ENCODE peak calls at places on chromosomes 4 and X, in six cellular contexts. One of them, this sample, is unnamed.

GRCh38 chr4:6071959-6072720 is 53.9 kb upstream of the C4orf50 start:
- DNase-seq in GM23248: peak
- DNase-seq in neural progenitor cell: no peak
- DNase-seq in OCI-LY7: no peak
- DNase-seq in GM23338: no peak
- DNase-seq in HCT116: no peak
- DNase-seq in this sample: no peak

GRCh38 chrX:50871922-50872453 is 38.5 kb upstream of the BMP15 start:
- DNase-seq in GM23248: no peak
- DNase-seq in neural progenitor cell: no peak
- DNase-seq in OCI-LY7: no peak
- DNase-seq in GM23338: no peak
- DNase-seq in HCT116: no peak
- DNase-seq in this sample: no peak

GRCh38 chrX:39418132-39418935 is 617.1 kb downstream of the MID1IP1 start:
- DNase-seq in GM23248: no peak
- DNase-seq in neural progenitor cell: no peak
- DNase-seq in OCI-LY7: no peak
- DNase-seq in GM23338: no peak
- DNase-seq in HCT116: no peak
- DNase-seq in this sample: no peak

GRCh38 chr4:37865450-37865849 is 25.4 kb upstream of the TBC1D1 start:
- DNase-seq in GM23248: no peak
- DNase-seq in neural progenitor cell: no peak
- DNase-seq in OCI-LY7: no peak
- DNase-seq in GM23338: no peak
- DNase-seq in HCT116: no peak
- DNase-seq in this sample: no peak

GRCh38 chr4:1366371-1367229 is 19.6 kb downstream of the UVSSA start:
- DNase-seq in GM23248: no peak
- DNase-seq in neural progenitor cell: no peak
- DNase-seq in OCI-LY7: no peak
- DNase-seq in GM23338: no peak
- DNase-seq in HCT116: no peak
- DNase-seq in this sample: no peak

GRCh38 chr4:177008071-177008835 is 215.5 kb upstream of the VEGFC start:
- DNase-seq in GM23248: peak
- DNase-seq in neural progenitor cell: no peak
- DNase-seq in OCI-LY7: no peak
- DNase-seq in GM23338: no peak
- DNase-seq in HCT116: no peak
- DNase-seq in this sample: no peak

GRCh38 chr4:88706574-88706973 is 8.9 kb upstream of the NAP1L5 start:
- DNase-seq in GM23248: peak
- DNase-seq in neural progenitor cell: peak
- DNase-seq in OCI-LY7: no peak
- DNase-seq in GM23338: peak
- DNase-seq in HCT116: no peak
- DNase-seq in this sample: no peak

GRCh38 chrX:153438522-153438921 is 7.3 kb downstream of the TREX2 start:
- DNase-seq in GM23248: peak
- DNase-seq in neural progenitor cell: peak
- DNase-seq in OCI-LY7: peak
- DNase-seq in GM23338: no peak
- DNase-seq in HCT116: no peak
- DNase-seq in this sample: no peak

GRCh38 chrX:1249101-1249887 is 19.3 kb upstream of the CSF2RA start:
- DNase-seq in GM23248: peak
- DNase-seq in neural progenitor cell: peak
- DNase-seq in OCI-LY7: peak
- DNase-seq in GM23338: peak
- DNase-seq in HCT116: no peak
- DNase-seq in this sample: no peak

GRCh38 chrX:153582896-153583295 is 16.0 kb downstream of the CCNQ start:
- DNase-seq in GM23248: no peak
- DNase-seq in neural progenitor cell: peak
- DNase-seq in OCI-LY7: peak
- DNase-seq in GM23338: no peak
- DNase-seq in HCT116: no peak
- DNase-seq in this sample: peak

GRCh38 chrX:71954458-71954857 is 43.8 kb downstream of the NHSL2 start:
- DNase-seq in GM23248: no peak
- DNase-seq in neural progenitor cell: no peak
- DNase-seq in OCI-LY7: no peak
- DNase-seq in GM23338: no peak
- DNase-seq in HCT116: no peak
- DNase-seq in this sample: no peak

GRCh38 chrX:20204354-20204753 is 62.4 kb downstream of the RPS6KA3 start:
- DNase-seq in GM23248: no peak
- DNase-seq in neural progenitor cell: no peak
- DNase-seq in OCI-LY7: no peak
- DNase-seq in GM23338: no peak
- DNase-seq in HCT116: no peak
- DNase-seq in this sample: no peak

GRCh38 chrX:149903889-149904748 is 23.1 kb downstream of the MAGEA8 start:
- DNase-seq in GM23248: peak
- DNase-seq in neural progenitor cell: no peak
- DNase-seq in OCI-LY7: no peak
- DNase-seq in GM23338: peak
- DNase-seq in HCT116: no peak
- DNase-seq in this sample: peak

GRCh38 chr4:10587697-10588096 is 96.9 kb downstream of the CLNK start:
- DNase-seq in GM23248: no peak
- DNase-seq in neural progenitor cell: no peak
- DNase-seq in OCI-LY7: no peak
- DNase-seq in GM23338: no peak
- DNase-seq in HCT116: no peak
- DNase-seq in this sample: no peak

GRCh38 chr4:183960912-183961569 is 55.9 kb downstream of the STOX2 start:
- DNase-seq in GM23248: no peak
- DNase-seq in neural progenitor cell: no peak
- DNase-seq in OCI-LY7: no peak
- DNase-seq in GM23338: no peak
- DNase-seq in HCT116: no peak
- DNase-seq in this sample: no peak

GRCh38 chrX:15680401-15680800 is 15.8 kb upstream of the CLTRN start:
- DNase-seq in GM23248: peak
- DNase-seq in neural progenitor cell: no peak
- DNase-seq in OCI-LY7: no peak
- DNase-seq in GM23338: no peak
- DNase-seq in HCT116: no peak
- DNase-seq in this sample: no peak

GRCh38 chr4:87330761-87331160 is 8.1 kb upstream of the HSD17B13 start:
- DNase-seq in GM23248: no peak
- DNase-seq in neural progenitor cell: no peak
- DNase-seq in OCI-LY7: no peak
- DNase-seq in GM23338: no peak
- DNase-seq in HCT116: no peak
- DNase-seq in this sample: no peak

GRCh38 chr4:74473155-74473811 is 28.3 kb downstream of the AREG start:
- DNase-seq in GM23248: peak
- DNase-seq in neural progenitor cell: no peak
- DNase-seq in OCI-LY7: no peak
- DNase-seq in GM23338: peak
- DNase-seq in HCT116: no peak
- DNase-seq in this sample: no peak

GRCh38 chrX:11678174-11678573 is 12.5 kb upstream of the ARHGAP6 start:
- DNase-seq in GM23248: peak
- DNase-seq in neural progenitor cell: no peak
- DNase-seq in OCI-LY7: no peak
- DNase-seq in GM23338: peak
- DNase-seq in HCT116: no peak
- DNase-seq in this sample: no peak

GRCh38 chrX:72145181-72145580 is 13.5 kb upstream of the RTL5 start:
- DNase-seq in GM23248: no peak
- DNase-seq in neural progenitor cell: no peak
- DNase-seq in OCI-LY7: no peak
- DNase-seq in GM23338: no peak
- DNase-seq in HCT116: no peak
- DNase-seq in this sample: no peak

GRCh38 chr4:159455675-159456235 is 352.9 kb downstream of the RAPGEF2 start:
- DNase-seq in GM23248: peak
- DNase-seq in neural progenitor cell: peak
- DNase-seq in OCI-LY7: peak
- DNase-seq in GM23338: peak
- DNase-seq in HCT116: peak
- DNase-seq in this sample: peak

GRCh38 chr4:150889306-150889705 is 125.8 kb downstream of the LRBA start:
- DNase-seq in GM23248: no peak
- DNase-seq in neural progenitor cell: no peak
- DNase-seq in OCI-LY7: no peak
- DNase-seq in GM23338: no peak
- DNase-seq in HCT116: no peak
- DNase-seq in this sample: no peak

GRCh38 chr4:24382381-24382780 is 202.0 kb downstream of the DHX15 start:
- DNase-seq in GM23248: no peak
- DNase-seq in neural progenitor cell: no peak
- DNase-seq in OCI-LY7: no peak
- DNase-seq in GM23338: no peak
- DNase-seq in HCT116: no peak
- DNase-seq in this sample: peak
- TF ChIP-seq EZH2phosphoT487 in GM23248: no peak
- TF ChIP-seq EZH2phosphoT487 in neural progenitor cell: no peak
- TF ChIP-seq EZH2phosphoT487 in OCI-LY7: no peak
- TF ChIP-seq EZH2phosphoT487 in GM23338: no peak
- TF ChIP-seq EZH2phosphoT487 in HCT116: no peak
- TF ChIP-seq EZH2phosphoT487 in this sample: no peak

GRCh38 chr4:3215733-3216132 is 33.2 kb upstream of the MSANTD1 start:
- DNase-seq in GM23248: no peak
- DNase-seq in neural progenitor cell: no peak
- DNase-seq in OCI-LY7: no peak
- DNase-seq in GM23338: no peak
- DNase-seq in HCT116: no peak
- DNase-seq in this sample: no peak
- TF ChIP-seq EZH2phosphoT487 in GM23248: no peak
- TF ChIP-seq EZH2phosphoT487 in neural progenitor cell: no peak
- TF ChIP-seq EZH2phosphoT487 in OCI-LY7: no peak
- TF ChIP-seq EZH2phosphoT487 in GM23338: no peak
- TF ChIP-seq EZH2phosphoT487 in HCT116: no peak
- TF ChIP-seq EZH2phosphoT487 in this sample: no peak

DNA sequence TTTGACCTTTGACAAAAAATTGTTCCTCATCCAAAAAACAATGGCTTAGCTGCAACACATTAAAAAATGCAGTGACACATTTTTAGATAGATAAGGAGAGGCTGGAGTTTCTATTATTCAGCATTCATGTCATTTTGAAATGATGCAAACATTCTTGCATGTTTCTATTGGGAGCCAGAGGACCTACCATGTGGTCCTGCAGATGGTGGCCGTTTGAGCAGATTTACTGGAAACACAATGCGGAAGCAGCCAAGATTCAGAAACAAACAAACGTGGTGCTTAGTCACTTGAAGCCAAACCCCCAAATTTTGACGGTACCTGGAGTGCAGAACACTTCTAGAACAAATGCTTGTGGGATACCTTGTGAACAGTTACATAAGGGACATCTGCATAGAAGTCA is 456.7 kb downstream of the PCDH18 start:
- DNase-seq in GM23248: no peak
- DNase-seq in neural progenitor cell: no peak
- DNase-seq in OCI-LY7: no peak
- DNase-seq in GM23338: no peak
- DNase-seq in HCT116: no peak
- DNase-seq in this sample: no peak
- TF ChIP-seq EZH2phosphoT487 in GM23248: no peak
- TF ChIP-seq EZH2phosphoT487 in neural progenitor cell: no peak
- TF ChIP-seq EZH2phosphoT487 in OCI-LY7: no peak
- TF ChIP-seq EZH2phosphoT487 in GM23338: no peak
- TF ChIP-seq EZH2phosphoT487 in HCT116: no peak
- TF ChIP-seq EZH2phosphoT487 in this sample: no peak

GRCh38 chr4:174545268-174545667 is 23.0 kb upstream of the HPGD start:
- DNase-seq in GM23248: no peak
- DNase-seq in neural progenitor cell: no peak
- DNase-seq in OCI-LY7: no peak
- DNase-seq in GM23338: no peak
- DNase-seq in HCT116: no peak
- DNase-seq in this sample: no peak

GRCh38 chr4:174549696-174550095 is 27.4 kb upstream of the HPGD start:
- DNase-seq in GM23248: no peak
- DNase-seq in neural progenitor cell: no peak
- DNase-seq in OCI-LY7: no peak
- DNase-seq in GM23338: no peak
- DNase-seq in HCT116: no peak
- DNase-seq in this sample: no peak

GRCh38 chr4:174553828-174554227 is 31.5 kb upstream of the HPGD start:
- DNase-seq in GM23248: peak
- DNase-seq in neural progenitor cell: no peak
- DNase-seq in OCI-LY7: no peak
- DNase-seq in GM23338: no peak
- DNase-seq in HCT116: no peak
- DNase-seq in this sample: peak

GRCh38 chr4:174554329-174554728 is 32.0 kb upstream of the HPGD start:
- DNase-seq in GM23248: no peak
- DNase-seq in neural progenitor cell: no peak
- DNase-seq in OCI-LY7: no peak
- DNase-seq in GM23338: no peak
- DNase-seq in HCT116: no peak
- DNase-seq in this sample: no peak

GRCh38 chr4:174550541-174550940 is 28.3 kb upstream of the HPGD start:
- DNase-seq in GM23248: no peak
- DNase-seq in neural progenitor cell: peak
- DNase-seq in OCI-LY7: no peak
- DNase-seq in GM23338: peak
- DNase-seq in HCT116: no peak
- DNase-seq in this sample: no peak
- TF ChIP-seq EZH2phosphoT487 in GM23248: no peak
- TF ChIP-seq EZH2phosphoT487 in neural progenitor cell: no peak
- TF ChIP-seq EZH2phosphoT487 in OCI-LY7: no peak
- TF ChIP-seq EZH2phosphoT487 in GM23338: no peak
- TF ChIP-seq EZH2phosphoT487 in HCT116: no peak
- TF ChIP-seq EZH2phosphoT487 in this sample: no peak

GRCh38 chr4:156829194-156829593 is 142.4 kb downstream of the PDGFC start:
- DNase-seq in GM23248: peak
- DNase-seq in neural progenitor cell: no peak
- DNase-seq in OCI-LY7: no peak
- DNase-seq in GM23338: no peak
- DNase-seq in HCT116: no peak
- DNase-seq in this sample: no peak
- TF ChIP-seq EZH2phosphoT487 in GM23248: no peak
- TF ChIP-seq EZH2phosphoT487 in neural progenitor cell: no peak
- TF ChIP-seq EZH2phosphoT487 in OCI-LY7: no peak
- TF ChIP-seq EZH2phosphoT487 in GM23338: no peak
- TF ChIP-seq EZH2phosphoT487 in HCT116: no peak
- TF ChIP-seq EZH2phosphoT487 in this sample: no peak

GRCh38 chr4:11912886-11913285 is 484.2 kb upstream of the HS3ST1 start:
- DNase-seq in GM23248: no peak
- DNase-seq in neural progenitor cell: no peak
- DNase-seq in OCI-LY7: no peak
- DNase-seq in GM23338: no peak
- DNase-seq in HCT116: peak
- DNase-seq in this sample: no peak
- TF ChIP-seq EZH2phosphoT487 in GM23248: no peak
- TF ChIP-seq EZH2phosphoT487 in neural progenitor cell: no peak
- TF ChIP-seq EZH2phosphoT487 in OCI-LY7: no peak
- TF ChIP-seq EZH2phosphoT487 in GM23338: no peak
- TF ChIP-seq EZH2phosphoT487 in HCT116: no peak
- TF ChIP-seq EZH2phosphoT487 in this sample: no peak

This sample was measured in MM.1S.